ENCODE peak calls at places on chromosome 18, in ten cellular contexts. P is aorta, G is fibroblast of lung, Z is prostate gland, U is HCT116, H is transverse colon, F is lung, O is colonic mucosa, K is GM23248, X is right cardiac atrium. L is an unnamed sample.
A peak's percentile ranks its signal among the peaks of the same experiment; 100 is the strongest.

GRCh38 chr18:42178381-42179080 is 223.5 kb downstream of the PIK3C3 start:
- DNase-seq in P (no peak), G (no peak), Z (no peak), U (no peak), H (no peak), F (no peak), O (no peak), K (no peak), X (no peak), L (no peak)

GRCh38 chr18:7034924-7035323 is 82.7 kb downstream of the LAMA1 start:
- DNase-seq in P (no peak), G (no peak), Z (no peak), U (no peak), H (no peak), F (no peak), O (no peak), K (no peak), X (no peak), L (no peak)

GRCh38 chr18:78984941-78985784 is 5.5 kb downstream of the SALL3 start:
- DNase-seq in P (no peak), G (peak; percentile 69), Z (no peak), U (no peak), H (no peak), F (peak; percentile 33), O (no peak), K (no peak), X (no peak), L (no peak)

GRCh38 chr18:46733872-46734271 is 23.0 kb downstream of the ST8SIA5 start:
- DNase-seq in P (no peak), G (no peak), Z (no peak), U (no peak), H (no peak), F (no peak), O (no peak), K (no peak), X (no peak), L (no peak)

GRCh38 chr18:50458796-50459195 is 84.0 kb downstream of the SKA1 start:
- DNase-seq in P (no peak), G (no peak), Z (no peak), U (no peak), H (no peak), F (no peak), O (no peak), K (no peak), X (no peak), L (no peak)

GRCh38 chr18:71837560-71837959 is 706.6 kb downstream of the CBLN2 start:
- DNase-seq in P (no peak), G (no peak), Z (no peak), U (no peak), H (no peak), F (no peak), O (no peak), K (no peak), X (no peak), L (no peak)

GRCh38 chr18:35755369-35755768 is 173.8 kb downstream of the GALNT1 start:
- DNase-seq in P (no peak), G (no peak), Z (no peak), U (no peak), H (no peak), F (no peak), O (no peak), K (no peak), X (no peak), L (no peak)

GRCh38 chr18:43422483-43422882 is 145.2 kb upstream of the SYT4 start:
- DNase-seq in P (no peak), G (peak; percentile 3), Z (no peak), U (no peak), H (no peak), F (no peak), O (no peak), K (peak; percentile 8), X (no peak), L (no peak)

GRCh38 chr18:58186258-58186948 is 142.4 kb downstream of the NEDD4L start:
- DNase-seq in P (no peak), G (peak; percentile 95), Z (peak; percentile 28), U (no peak), H (no peak), F (no peak), O (peak; percentile 39), K (peak; percentile 72), X (no peak), L (no peak)

GRCh38 chr18:78878335-78878734 is 101.3 kb upstream of the SALL3 start:
- DNase-seq in P (no peak), G (no peak), Z (no peak), U (no peak), H (no peak), F (peak; percentile 22), O (no peak), K (no peak), X (no peak), L (no peak)

GRCh38 chr18:55790296-55790695 is 202.3 kb upstream of the TCF4 start:
- DNase-seq in P (no peak), G (peak; percentile 97), Z (no peak), U (no peak), H (no peak), F (no peak), O (no peak), K (peak; percentile 89), X (no peak), L (no peak)

GRCh38 chr18:47215554-47216138 is 35.8 kb downstream of the SKOR2 start:
- DNase-seq in P (no peak), G (peak; percentile 51), Z (peak; percentile 14), U (peak; percentile 55), H (no peak), F (peak; percentile 32), O (no peak), K (peak; percentile 72), X (no peak), L (peak; percentile 4)

GRCh38 chr18:55220523-55220922 is 261.3 kb upstream of the CCDC68 start:
- DNase-seq in P (no peak), G (peak; percentile 37), Z (no peak), U (no peak), H (no peak), F (no peak), O (no peak), K (no peak), X (no peak), L (no peak)

GRCh38 chr18:76437910-76438309 is 57.1 kb downstream of the ZNF516 start:
- DNase-seq in P (no peak), G (no peak), Z (no peak), U (no peak), H (no peak), F (no peak), O (no peak), K (no peak), X (no peak), L (no peak)

GRCh38 chr18:13627639-13628038 is 98.7 kb downstream of the FAM210A start:
- DNase-seq in P (no peak), G (no peak), Z (no peak), U (no peak), H (no peak), F (no peak), O (no peak), K (no peak), X (no peak), L (no peak)

GRCh38 chr18:73136134-73136533 is 268.3 kb upstream of the NETO1 start:
- DNase-seq in P (no peak), G (peak; percentile 6), Z (no peak), U (no peak), H (no peak), F (no peak), O (no peak), K (peak; percentile 4), X (no peak), L (no peak)

GRCh38 chr18:2855560-2856350 is 8.9 kb downstream of the EMILIN2 start:
- DNase-seq in P (no peak), G (no peak), Z (no peak), U (no peak), H (no peak), F (no peak), O (no peak), K (peak; percentile 22), X (no peak), L (no peak)
- H3K4me1 ChIP-seq in P (no peaks in the 10 kb centered on the region), G (peaks cover 9% of the 10 kb centered on the region), Z (no peaks in the 10 kb centered on the region), U (no peaks in the 10 kb centered on the region), H (peaks cover 4% of the 10 kb centered on the region), F (peaks cover 6% of the 10 kb centered on the region), O (no peaks in the 10 kb centered on the region), K (peaks cover 46% of the 10 kb centered on the region), X (no peaks in the 10 kb centered on the region), L (no peaks in the 10 kb centered on the region)

DNA sequence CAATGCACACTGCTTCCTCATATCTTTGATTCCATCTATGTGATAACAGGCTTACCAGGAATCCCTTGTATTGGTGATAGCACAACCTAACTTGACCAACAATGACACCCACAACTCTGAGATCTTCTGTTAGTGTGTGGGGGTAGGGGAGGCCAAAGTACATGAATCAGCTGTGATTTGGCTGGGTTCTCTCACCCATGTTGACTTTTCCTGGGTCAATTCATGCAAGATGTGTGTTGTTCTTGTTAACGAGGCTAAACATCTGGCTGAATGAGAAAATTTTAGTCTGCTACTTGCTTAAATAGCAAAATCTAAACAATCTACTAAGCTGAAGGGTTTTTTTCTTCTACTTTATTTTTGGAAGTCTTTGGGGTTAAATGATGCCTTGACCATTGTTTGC is 341.2 kb upstream of the SLC14A2 start:
- DNase-seq in P (no peak), G (no peak), Z (no peak), U (no peak), H (no peak), F (no peak), O (no peak), K (no peak), X (no peak), L (no peak)
- H3K4me1 ChIP-seq in P (no peaks in the 10 kb centered on the region), G (no peaks in the 10 kb centered on the region), Z (no peaks in the 10 kb centered on the region), U (no peaks in the 10 kb centered on the region), H (peaks cover 25% of the 10 kb centered on the region), F (no peaks in the 10 kb centered on the region), O (no peaks in the 10 kb centered on the region), K (peaks cover 4% of the 10 kb centered on the region), X (no peaks in the 10 kb centered on the region), L (no peaks in the 10 kb centered on the region)

DNA sequence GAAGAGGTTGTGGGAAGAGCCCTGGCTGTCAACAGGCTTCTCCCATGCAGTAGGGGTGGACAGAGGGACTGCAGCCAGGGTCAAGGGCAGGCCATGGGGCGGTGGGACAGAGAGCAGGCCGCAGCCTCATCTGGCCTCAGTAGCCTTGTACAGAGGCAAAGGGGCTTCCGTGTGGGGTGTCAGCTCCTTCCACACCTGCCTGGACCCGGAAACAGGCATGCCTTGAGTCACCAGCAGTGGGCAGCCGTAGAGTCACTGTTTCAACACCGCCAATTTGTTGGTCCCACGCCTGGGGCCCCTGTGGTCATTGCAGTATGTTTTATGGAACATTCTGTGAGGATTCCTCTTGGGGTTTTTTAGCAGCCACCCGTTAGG is 173.0 kb downstream of the SMAD7 start:
- DNase-seq in P (no peak), G (peak; percentile 23), Z (no peak), U (no peak), H (no peak), F (no peak), O (no peak), K (peak; percentile 39), X (peak; percentile 76), L (no peak)
- H3K4me1 ChIP-seq in P (no peaks in the 10 kb centered on the region), G (peaks cover 18% of the 10 kb centered on the region), Z (peaks cover 8% of the 10 kb centered on the region), U (peaks cover 12% of the 10 kb centered on the region), H (peaks cover 53% of the 10 kb centered on the region), F (peaks cover 16% of the 10 kb centered on the region), O (peaks cover 6% of the 10 kb centered on the region), K (peaks cover 33% of the 10 kb centered on the region), X (peaks cover 46% of the 10 kb centered on the region), L (peaks cover 6% of the 10 kb centered on the region)

DNA sequence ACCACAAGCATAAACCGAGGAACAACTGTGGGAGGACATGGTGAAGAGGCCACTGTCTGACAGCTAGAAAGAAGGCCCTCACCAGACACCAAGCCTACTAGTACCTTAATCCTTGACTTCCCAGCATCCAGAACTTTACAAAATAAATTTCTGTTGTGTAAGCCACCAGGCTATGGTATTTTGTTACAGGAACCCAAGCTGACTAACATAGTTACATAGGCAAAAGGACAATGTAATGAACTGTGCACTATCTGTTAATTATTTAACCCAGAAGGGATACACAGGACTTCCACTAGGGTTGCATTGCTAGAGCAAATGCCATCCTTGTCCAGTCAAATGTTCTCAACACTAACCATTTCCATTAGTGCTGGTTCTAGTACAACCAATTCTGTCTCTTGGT is 47.7 kb upstream of the DOK6 start:
- DNase-seq in P (no peak), G (no peak), Z (no peak), U (no peak), H (no peak), F (no peak), O (no peak), K (no peak), X (no peak), L (no peak)
- H3K4me1 ChIP-seq in P (no peaks in the 10 kb centered on the region), G (no peaks in the 10 kb centered on the region), Z (no peaks in the 10 kb centered on the region), U (no peaks in the 10 kb centered on the region), H (no peaks in the 10 kb centered on the region), F (no peaks in the 10 kb centered on the region), O (no peaks in the 10 kb centered on the region), K (no peaks in the 10 kb centered on the region), X (no peaks in the 10 kb centered on the region), L (no peaks in the 10 kb centered on the region)